ENCODE peak calls at places on chromosome 1, in six cellular contexts. A, Q, D, H, F and B are unnamed samples. For H3K27me3, the result is how much of the 10 kb centered on the place peaks cover.

GRCh38 chr1:201648066-201648910 is 109.4 kb downstream of the NAV1 start:
- DNase-seq in A (peak), Q (no peak), D (peak), H (peak), F (no peak), B (no peak)

GRCh38 chr1:26829214-26829911 is 2.9 kb downstream of the ZDHHC18 start:
- DNase-seq in A (no peak), Q (no peak), D (no peak), H (no peak), F (no peak), B (no peak)

GRCh38 chr1:155892801-155893200 is 18.3 kb downstream of the RIT1 start:
- DNase-seq in A (no peak), Q (no peak), D (no peak), H (peak), F (no peak), B (no peak)

GRCh38 chr1:158426137-158426536 is at the start of gene OR10K2:
- DNase-seq in A (no peak), Q (no peak), D (no peak), H (no peak), F (no peak), B (no peak)

GRCh38 chr1:22789356-22789994 is 78.8 kb downstream of the EPHB2 start:
- DNase-seq in A (no peak), Q (no peak), D (no peak), H (no peak), F (no peak), B (no peak)

GRCh38 chr1:67723620-67724019 is 38.6 kb downstream of the GADD45A start:
- DNase-seq in A (no peak), Q (no peak), D (no peak), H (no peak), F (no peak), B (no peak)

GRCh38 chr1:46556822-46557221 is 5.4 kb upstream of the KNCN start:
- DNase-seq in A (no peak), Q (no peak), D (no peak), H (no peak), F (no peak), B (no peak)

GRCh38 chr1:51621161-51621560 is 4.3 kb downstream of the OSBPL9 start:
- DNase-seq in A (no peak), Q (no peak), D (no peak), H (no peak), F (no peak), B (no peak)

GRCh38 chr1:45622267-45622890 is 1.5 kb downstream of the CCDC17 start:
- DNase-seq in A (no peak), Q (no peak), D (no peak), H (no peak), F (no peak), B (peak)

GRCh38 chr1:168470821-168471473 is 72.8 kb downstream of the XCL2 start:
- DNase-seq in A (no peak), Q (no peak), D (no peak), H (peak), F (no peak), B (no peak)

GRCh38 chr1:189158155-189158554 is 1319.5 kb downstream of the BRINP3 start:
- DNase-seq in A (no peak), Q (no peak), D (no peak), H (no peak), F (no peak), B (no peak)

GRCh38 chr1:154747841-154748766 is 122.0 kb downstream of the KCNN3 start:
- DNase-seq in A (no peak), Q (peak), D (no peak), H (peak), F (no peak), B (peak)

GRCh38 chr1:2284932-2285331 is 56.8 kb downstream of the SKI start:
- DNase-seq in A (no peak), Q (no peak), D (no peak), H (peak), F (no peak), B (no peak)

GRCh38 chr1:108606478-108606877 is 46.6 kb downstream of the EEIG2 start:
- DNase-seq in A (no peak), Q (no peak), D (no peak), H (no peak), F (no peak), B (no peak)

GRCh38 chr1:211488641-211489040 is 3.3 kb downstream of the RD3 start:
- DNase-seq in A (no peak), Q (no peak), D (no peak), H (no peak), F (no peak), B (no peak)
- TF ChIP-seq CTCF in A (no peak), Q (no peak), D (no peak), H (no peak), F (no peak), B (no peak)

GRCh38 chr1:226355679-226356583 is 47.0 kb upstream of the LIN9 start:
- DNase-seq in A (no peak), Q (no peak), D (no peak), H (no peak), F (no peak), B (peak)
- H3K4me3 ChIP-seq in A (no peak), Q (no peak), D (no peak), H (no peak), F (no peak), B (no peak)

GRCh38 chr1:11878081-11878890 is 19.5 kb upstream of the NPPB start:
- DNase-seq in A (no peak), Q (no peak), D (no peak), H (no peak), F (no peak), B (no peak)

GRCh38 chr1:11879311-11880180 is 20.8 kb upstream of the NPPB start:
- DNase-seq in A (no peak), Q (no peak), D (no peak), H (no peak), F (no peak), B (no peak)

GRCh38 chr1:11880911-11881748 is 22.4 kb upstream of the NPPB start:
- DNase-seq in A (no peak), Q (no peak), D (no peak), H (no peak), F (no peak), B (no peak)

GRCh38 chr1:11880181-11880575 is 21.4 kb upstream of the NPPB start:
- DNase-seq in A (no peak), Q (no peak), D (no peak), H (no peak), F (no peak), B (no peak)

DNA sequence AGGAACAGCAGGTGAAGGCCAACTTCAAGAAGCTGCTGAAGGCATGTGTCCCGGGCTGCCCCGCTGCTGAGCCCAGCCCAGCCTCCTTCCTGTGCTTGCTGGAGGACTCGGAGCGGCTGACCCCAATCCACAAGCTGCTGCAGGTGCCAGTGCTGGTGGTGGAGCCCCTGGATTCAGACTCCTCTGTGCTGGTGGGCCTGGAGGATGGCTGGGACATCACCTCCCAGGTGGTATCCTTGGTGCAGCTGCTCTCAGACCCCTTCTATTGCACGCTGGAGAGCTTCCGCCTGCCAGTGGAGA is 20.1 kb upstream of the NPPB start:
- DNase-seq in A (no peak), Q (no peak), D (no peak), H (no peak), F (no peak), B (no peak)
- H3K27me3 ChIP-seq in A (under half), Q (under half), D (under half), H (under half), F (under half), B (under half)

GRCh38 chr1:88685239-88685604 is 1.1 kb downstream of the PKN2 start:
- DNase-seq in A (no peak), Q (no peak), D (no peak), H (peak), F (no peak), B (no peak)
- TF ChIP-seq CTCF in A (no peak), Q (no peak), D (no peak), H (no peak), F (no peak), B (no peak)

DNA sequence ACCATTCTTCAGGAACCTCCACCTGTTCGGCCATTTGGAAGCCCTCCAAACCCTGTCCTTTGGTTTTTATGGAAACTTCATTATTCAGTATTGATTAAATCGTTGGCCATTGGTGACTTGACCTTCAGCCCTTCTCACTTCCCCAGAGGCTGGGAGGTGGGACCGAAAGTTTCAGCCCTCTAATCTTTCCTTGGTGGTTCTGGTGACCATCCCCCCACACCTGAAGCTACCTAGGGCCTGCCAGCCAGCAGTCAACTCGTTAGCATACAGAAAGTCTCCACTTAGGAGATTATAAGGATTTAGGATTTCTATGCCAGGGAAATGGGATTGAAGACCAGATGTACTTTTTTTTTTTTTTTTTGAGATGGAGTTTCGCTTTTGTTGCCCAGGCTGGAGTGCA is 6.7 kb downstream of the DHX9 start:
- DNase-seq in A (no peak), Q (no peak), D (no peak), H (no peak), F (no peak), B (no peak)
- H3K4me3 ChIP-seq in A (no peak), Q (no peak), D (no peak), H (no peak), F (no peak), B (no peak)

DNA sequence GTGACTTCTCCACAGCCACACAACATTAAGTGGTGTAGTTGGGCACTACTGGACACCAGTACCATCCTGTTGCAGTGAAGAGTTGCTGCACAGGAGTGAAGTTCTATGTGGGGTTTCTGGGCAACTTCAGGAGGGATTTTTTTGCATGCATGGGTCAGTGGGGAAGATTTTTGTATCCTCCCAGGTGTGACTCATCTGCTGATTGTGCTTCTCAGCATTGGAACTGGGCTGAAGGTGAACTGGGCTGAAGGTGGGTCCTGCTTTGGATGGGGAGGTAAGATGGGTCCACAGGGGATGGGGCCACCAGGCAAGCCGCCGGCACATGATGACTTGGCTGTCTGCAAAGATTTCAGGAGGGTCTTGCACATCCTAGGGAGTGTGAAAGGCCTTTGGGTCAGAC is 2.6 kb downstream of the SERINC2 start:
- DNase-seq in A (no peak), Q (no peak), D (no peak), H (no peak), F (no peak), B (no peak)
- H3K27me3 ChIP-seq in A (under half), Q (under half), D (under half), H (under half), F (under half), B (under half)

GRCh38 chr1:207219979-207220889 is 101.2 kb upstream of the CD55 start:
- DNase-seq in A (no peak), Q (no peak), D (peak), H (no peak), F (no peak), B (no peak)
- TF ChIP-seq CTCF in A (no peak), Q (peak), D (no peak), H (no peak), F (no peak), B (no peak)

DNA sequence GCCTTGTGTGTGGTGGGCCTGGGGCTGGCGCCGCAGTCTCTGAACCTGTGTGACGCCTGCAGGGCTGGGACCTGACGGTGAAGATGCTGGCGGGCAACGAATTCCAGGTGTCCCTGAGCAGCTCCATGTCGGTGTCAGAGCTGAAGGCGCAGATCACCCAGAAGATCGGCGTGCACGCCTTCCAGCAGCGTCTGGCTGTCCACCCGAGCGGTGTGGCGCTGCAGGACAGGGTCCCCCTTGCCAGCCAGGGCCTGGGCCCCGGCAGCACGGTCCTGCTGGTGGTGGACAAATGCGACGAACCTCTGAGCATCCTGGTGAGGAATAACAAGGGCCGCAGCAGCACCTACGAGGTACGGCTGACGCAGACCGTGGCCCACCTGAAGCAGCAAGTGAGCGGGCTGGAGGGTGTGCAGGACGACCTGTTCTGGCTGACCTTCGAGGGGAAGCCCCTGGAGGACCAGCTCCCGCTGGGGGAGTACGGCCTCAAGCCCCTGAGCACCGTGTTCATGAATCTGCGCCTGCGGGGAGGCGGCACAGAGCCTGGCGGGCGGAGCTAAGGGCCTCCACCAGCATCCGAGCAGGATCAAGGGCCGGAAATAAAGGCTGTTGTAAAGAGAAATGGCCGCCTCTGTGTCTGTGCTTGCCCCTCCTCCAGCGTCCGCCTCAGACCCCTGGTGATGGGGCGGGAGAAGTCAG is 773 bp downstream of the ISG15 start:
- DNase-seq in A (no peak), Q (peak), D (no peak), H (peak), F (no peak), B (no peak)
- H3K4me3 ChIP-seq in A (peak), Q (peak), D (peak), H (peak), F (peak), B (peak)

DNA sequence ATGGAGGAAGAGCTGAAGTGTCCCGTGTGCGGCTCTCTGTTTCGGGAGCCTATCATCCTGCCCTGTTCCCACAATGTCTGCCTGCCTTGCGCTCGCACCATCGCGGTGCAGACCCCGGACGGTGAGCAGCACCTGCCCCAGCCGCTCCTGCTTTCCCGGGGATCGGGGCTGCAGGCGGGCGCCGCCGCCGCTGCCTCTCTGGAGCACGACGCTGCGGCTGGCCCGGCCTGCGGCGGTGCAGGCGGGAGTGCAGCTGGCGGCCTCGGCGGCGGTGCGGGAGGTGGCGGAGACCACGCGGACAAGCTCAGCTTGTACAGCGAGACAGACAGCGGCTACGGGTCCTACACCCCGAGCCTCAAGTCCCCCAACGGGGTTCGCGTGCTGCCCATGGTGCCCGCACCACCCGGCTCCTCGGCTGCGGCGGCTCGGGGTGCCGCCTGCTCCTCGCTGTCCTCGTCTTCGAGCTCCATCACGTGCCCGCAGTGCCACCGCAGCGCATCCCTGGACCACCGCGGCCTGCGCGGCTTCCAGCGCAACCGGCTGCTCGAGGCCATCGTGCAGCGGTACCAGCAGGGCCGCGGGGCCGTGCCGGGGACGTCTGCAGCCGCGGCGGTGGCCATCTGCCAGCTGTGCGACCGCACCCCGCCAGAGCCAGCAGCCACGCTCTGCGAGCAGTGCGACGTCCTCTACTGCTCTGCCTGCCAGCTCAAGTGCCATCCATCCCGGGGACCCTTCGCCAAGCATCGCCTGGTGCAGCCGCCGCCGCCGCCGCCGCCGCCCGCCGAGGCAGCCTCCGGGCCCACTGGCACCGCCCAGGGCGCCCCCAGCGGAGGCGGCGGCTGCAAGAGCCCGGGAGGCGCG is 1.3 kb downstream of the TRIM67 start:
- DNase-seq in A (no peak), Q (no peak), D (no peak), H (no peak), F (no peak), B (peak)
- H3K27me3 ChIP-seq in A (half or more), Q (under half), D (half or more), H (half or more), F (under half), B (under half)